ENCODE peak calls at places on chromosomes 16 and 17, in ten cellular contexts. One of them, this sample, is unnamed. For H3K36me3 and H3K27me3, the result is how much of the 10 kb centered on the place peaks cover.

GRCh38 chr16:66927012-66927436 is 1.7 kb upstream of the RRAD start:
- DNase-seq in thoracic aorta: no peak
- DNase-seq in IMR-90: peak
- DNase-seq in WERI-Rb-1: no peak
- DNase-seq in sigmoid colon: no peak
- DNase-seq in BJ: peak
- DNase-seq in cardiac muscle cell: peak
- DNase-seq in left ventricle myocardium inferior: peak
- DNase-seq in fibroblast of lung: peak
- DNase-seq in colonic mucosa: no peak
- DNase-seq in this sample: peak

GRCh38 chr16:80231118-80231515 is 309.7 kb upstream of the DYNLRB2 start:
- DNase-seq in WERI-Rb-1: no peak
- DNase-seq in sigmoid colon: no peak
- DNase-seq in colonic mucosa: no peak
- DNase-seq in BJ: no peak
- DNase-seq in cardiac muscle cell: no peak
- DNase-seq in left ventricle myocardium inferior: no peak
- DNase-seq in thoracic aorta: no peak
- DNase-seq in fibroblast of lung: peak
- DNase-seq in IMR-90: peak
- DNase-seq in this sample: no peak

GRCh38 chr17:8149419-8150193 is 2.6 kb downstream of the PER1 start:
- DNase-seq in cardiac muscle cell: no peak
- DNase-seq in IMR-90: no peak
- DNase-seq in fibroblast of lung: no peak
- DNase-seq in BJ: no peak
- DNase-seq in thoracic aorta: no peak
- DNase-seq in colonic mucosa: no peak
- DNase-seq in sigmoid colon: peak
- DNase-seq in WERI-Rb-1: no peak
- DNase-seq in left ventricle myocardium inferior: no peak
- DNase-seq in this sample: no peak

GRCh38 chr17:69325518-69326301 is 1.2 kb downstream of the ABCA5 start:
- DNase-seq in WERI-Rb-1: peak
- DNase-seq in cardiac muscle cell: no peak
- DNase-seq in BJ: no peak
- DNase-seq in thoracic aorta: no peak
- DNase-seq in left ventricle myocardium inferior: no peak
- DNase-seq in IMR-90: no peak
- DNase-seq in colonic mucosa: peak
- DNase-seq in sigmoid colon: no peak
- DNase-seq in fibroblast of lung: no peak
- DNase-seq in this sample: no peak

GRCh38 chr17:30550512-30551273 is 73.5 kb downstream of the GOSR1 start:
- DNase-seq in cardiac muscle cell: peak
- DNase-seq in WERI-Rb-1: no peak
- DNase-seq in sigmoid colon: no peak
- DNase-seq in BJ: no peak
- DNase-seq in left ventricle myocardium inferior: no peak
- DNase-seq in fibroblast of lung: peak
- DNase-seq in colonic mucosa: no peak
- DNase-seq in IMR-90: peak
- DNase-seq in thoracic aorta: no peak
- DNase-seq in this sample: peak

GRCh38 chr17:15351487-15351840 is 10.1 kb upstream of the TEKT3 start:
- DNase-seq in BJ: no peak
- DNase-seq in left ventricle myocardium inferior: no peak
- DNase-seq in thoracic aorta: no peak
- DNase-seq in IMR-90: no peak
- DNase-seq in fibroblast of lung: no peak
- DNase-seq in sigmoid colon: no peak
- DNase-seq in WERI-Rb-1: no peak
- DNase-seq in colonic mucosa: no peak
- DNase-seq in cardiac muscle cell: no peak
- DNase-seq in this sample: no peak

GRCh38 chr16:68973611-68974120 is 130.3 kb downstream of the TANGO6 start:
- DNase-seq in sigmoid colon: no peak
- DNase-seq in IMR-90: no peak
- DNase-seq in BJ: no peak
- DNase-seq in fibroblast of lung: no peak
- DNase-seq in WERI-Rb-1: no peak
- DNase-seq in thoracic aorta: no peak
- DNase-seq in cardiac muscle cell: no peak
- DNase-seq in left ventricle myocardium inferior: no peak
- DNase-seq in colonic mucosa: no peak
- DNase-seq in this sample: no peak

GRCh38 chr17:56945938-56946337 is 14.9 kb downstream of the COIL start:
- DNase-seq in cardiac muscle cell: no peak
- DNase-seq in BJ: no peak
- DNase-seq in sigmoid colon: no peak
- DNase-seq in IMR-90: no peak
- DNase-seq in WERI-Rb-1: no peak
- DNase-seq in thoracic aorta: no peak
- DNase-seq in colonic mucosa: no peak
- DNase-seq in left ventricle myocardium inferior: no peak
- DNase-seq in fibroblast of lung: no peak
- DNase-seq in this sample: no peak

GRCh38 chr16:9098377-9099090 is 7.1 kb downstream of the HAPSTR1 start:
- DNase-seq in BJ: no peak
- DNase-seq in IMR-90: no peak
- DNase-seq in thoracic aorta: no peak
- DNase-seq in sigmoid colon: no peak
- DNase-seq in colonic mucosa: no peak
- DNase-seq in WERI-Rb-1: no peak
- DNase-seq in left ventricle myocardium inferior: no peak
- DNase-seq in fibroblast of lung: no peak
- DNase-seq in cardiac muscle cell: no peak
- DNase-seq in this sample: no peak

GRCh38 chr16:9097266-9098219 is 6.1 kb downstream of the HAPSTR1 start:
- DNase-seq in BJ: no peak
- DNase-seq in IMR-90: no peak
- DNase-seq in thoracic aorta: no peak
- DNase-seq in colonic mucosa: no peak
- DNase-seq in fibroblast of lung: no peak
- DNase-seq in WERI-Rb-1: peak
- DNase-seq in cardiac muscle cell: no peak
- DNase-seq in left ventricle myocardium inferior: no peak
- DNase-seq in sigmoid colon: no peak
- DNase-seq in this sample: no peak

GRCh38 chr16:9095998-9096397 is 4.6 kb downstream of the HAPSTR1 start:
- DNase-seq in cardiac muscle cell: no peak
- DNase-seq in WERI-Rb-1: no peak
- DNase-seq in sigmoid colon: no peak
- DNase-seq in left ventricle myocardium inferior: no peak
- DNase-seq in BJ: no peak
- DNase-seq in thoracic aorta: no peak
- DNase-seq in fibroblast of lung: no peak
- DNase-seq in IMR-90: no peak
- DNase-seq in colonic mucosa: no peak
- DNase-seq in this sample: no peak

GRCh38 chr16:9096416-9096952 is 5.0 kb downstream of the HAPSTR1 start:
- DNase-seq in sigmoid colon: no peak
- DNase-seq in thoracic aorta: no peak
- DNase-seq in IMR-90: no peak
- DNase-seq in WERI-Rb-1: no peak
- DNase-seq in cardiac muscle cell: no peak
- DNase-seq in left ventricle myocardium inferior: no peak
- DNase-seq in fibroblast of lung: no peak
- DNase-seq in colonic mucosa: no peak
- DNase-seq in BJ: no peak
- DNase-seq in this sample: no peak

DNA sequence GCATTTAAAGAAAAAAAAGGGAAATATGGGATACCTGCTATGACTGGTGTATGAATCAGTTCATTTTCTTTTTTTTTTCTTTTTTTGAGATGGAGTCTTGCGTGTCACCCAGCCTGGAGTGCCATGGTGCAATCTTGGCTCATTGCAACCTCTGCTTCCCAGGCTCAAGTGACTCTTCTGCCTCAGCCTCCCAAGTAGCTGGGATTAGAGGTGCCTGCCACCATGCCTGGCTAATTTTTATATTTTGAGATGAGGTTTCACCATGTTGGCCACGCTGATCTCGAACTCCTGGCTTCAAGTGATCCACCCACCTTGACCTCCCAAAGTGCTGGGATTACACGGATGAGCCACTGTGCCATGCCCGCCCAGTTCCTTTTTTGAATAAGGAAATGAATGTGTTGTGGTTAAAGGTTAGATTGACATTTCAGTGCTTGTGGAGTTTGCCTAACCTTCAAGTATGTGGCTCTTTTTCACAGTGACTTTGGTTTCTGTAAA is 7.7 kb downstream of the HAPSTR1 start:
- DNase-seq in IMR-90: peak
- DNase-seq in sigmoid colon: no peak
- DNase-seq in colonic mucosa: peak
- DNase-seq in BJ: no peak
- DNase-seq in WERI-Rb-1: no peak
- DNase-seq in cardiac muscle cell: no peak
- DNase-seq in thoracic aorta: no peak
- DNase-seq in fibroblast of lung: peak
- DNase-seq in left ventricle myocardium inferior: no peak
- DNase-seq in this sample: no peak
- H3K36me3 ChIP-seq in IMR-90: under half
- H3K36me3 ChIP-seq in sigmoid colon: under half
- H3K36me3 ChIP-seq in colonic mucosa: under half
- H3K36me3 ChIP-seq in BJ: under half
- H3K36me3 ChIP-seq in WERI-Rb-1: half or more
- H3K36me3 ChIP-seq in cardiac muscle cell: under half
- H3K36me3 ChIP-seq in thoracic aorta: under half
- H3K36me3 ChIP-seq in fibroblast of lung: under half
- H3K36me3 ChIP-seq in left ventricle myocardium inferior: under half
- H3K36me3 ChIP-seq in this sample: half or more

GRCh38 chr17:45426561-45426960 is 6.1 kb downstream of the ARHGAP27 start:
- DNase-seq in BJ: no peak
- DNase-seq in fibroblast of lung: no peak
- DNase-seq in sigmoid colon: no peak
- DNase-seq in colonic mucosa: no peak
- DNase-seq in IMR-90: no peak
- DNase-seq in cardiac muscle cell: no peak
- DNase-seq in left ventricle myocardium inferior: no peak
- DNase-seq in thoracic aorta: no peak
- DNase-seq in WERI-Rb-1: no peak
- DNase-seq in this sample: no peak
- H3K4me3 ChIP-seq in BJ: no peak
- H3K4me3 ChIP-seq in fibroblast of lung: no peak
- H3K4me3 ChIP-seq in sigmoid colon: no peak
- H3K4me3 ChIP-seq in colonic mucosa: no peak
- H3K4me3 ChIP-seq in IMR-90: no peak
- H3K4me3 ChIP-seq in cardiac muscle cell: no peak
- H3K4me3 ChIP-seq in left ventricle myocardium inferior: no peak
- H3K4me3 ChIP-seq in thoracic aorta: no peak
- H3K4me3 ChIP-seq in WERI-Rb-1: no peak
- H3K4me3 ChIP-seq in this sample: no peak

GRCh38 chr17:64236827-64237403 is 26.1 kb downstream of the TEX2 start:
- DNase-seq in sigmoid colon: no peak
- DNase-seq in WERI-Rb-1: peak
- DNase-seq in colonic mucosa: no peak
- DNase-seq in IMR-90: no peak
- DNase-seq in thoracic aorta: no peak
- DNase-seq in cardiac muscle cell: no peak
- DNase-seq in left ventricle myocardium inferior: no peak
- DNase-seq in BJ: no peak
- DNase-seq in fibroblast of lung: peak
- DNase-seq in this sample: no peak

GRCh38 chr17:64240741-64241347 is 22.2 kb downstream of the TEX2 start:
- DNase-seq in thoracic aorta: no peak
- DNase-seq in BJ: peak
- DNase-seq in left ventricle myocardium inferior: peak
- DNase-seq in fibroblast of lung: peak
- DNase-seq in sigmoid colon: peak
- DNase-seq in cardiac muscle cell: peak
- DNase-seq in IMR-90: peak
- DNase-seq in colonic mucosa: peak
- DNase-seq in WERI-Rb-1: no peak
- DNase-seq in this sample: peak

GRCh38 chr17:64243340-64243739 is 19.7 kb downstream of the TEX2 start:
- DNase-seq in IMR-90: no peak
- DNase-seq in left ventricle myocardium inferior: no peak
- DNase-seq in fibroblast of lung: no peak
- DNase-seq in sigmoid colon: no peak
- DNase-seq in BJ: no peak
- DNase-seq in cardiac muscle cell: no peak
- DNase-seq in WERI-Rb-1: no peak
- DNase-seq in thoracic aorta: no peak
- DNase-seq in colonic mucosa: no peak
- DNase-seq in this sample: no peak

GRCh38 chr17:64242633-64243032 is 20.4 kb downstream of the TEX2 start:
- DNase-seq in BJ: no peak
- DNase-seq in fibroblast of lung: no peak
- DNase-seq in sigmoid colon: no peak
- DNase-seq in thoracic aorta: no peak
- DNase-seq in left ventricle myocardium inferior: no peak
- DNase-seq in colonic mucosa: no peak
- DNase-seq in WERI-Rb-1: no peak
- DNase-seq in IMR-90: no peak
- DNase-seq in cardiac muscle cell: no peak
- DNase-seq in this sample: no peak

GRCh38 chr17:64240261-64240740 is 22.8 kb downstream of the TEX2 start:
- DNase-seq in IMR-90: peak
- DNase-seq in BJ: no peak
- DNase-seq in colonic mucosa: no peak
- DNase-seq in sigmoid colon: no peak
- DNase-seq in fibroblast of lung: no peak
- DNase-seq in WERI-Rb-1: no peak
- DNase-seq in thoracic aorta: no peak
- DNase-seq in left ventricle myocardium inferior: no peak
- DNase-seq in cardiac muscle cell: peak
- DNase-seq in this sample: no peak
- H3K27me3 ChIP-seq in IMR-90: under half
- H3K27me3 ChIP-seq in BJ: under half
- H3K27me3 ChIP-seq in colonic mucosa: under half
- H3K27me3 ChIP-seq in sigmoid colon: under half
- H3K27me3 ChIP-seq in fibroblast of lung: under half
- H3K27me3 ChIP-seq in WERI-Rb-1: under half
- H3K27me3 ChIP-seq in thoracic aorta: under half
- H3K27me3 ChIP-seq in left ventricle myocardium inferior: under half
- H3K27me3 ChIP-seq in cardiac muscle cell: under half
- H3K27me3 ChIP-seq in this sample: under half

GRCh38 chr17:46167267-46167666 is 26.0 kb downstream of the KANSL1 start:
- DNase-seq in fibroblast of lung: peak
- DNase-seq in sigmoid colon: no peak
- DNase-seq in left ventricle myocardium inferior: no peak
- DNase-seq in WERI-Rb-1: no peak
- DNase-seq in BJ: no peak
- DNase-seq in cardiac muscle cell: peak
- DNase-seq in colonic mucosa: no peak
- DNase-seq in thoracic aorta: no peak
- DNase-seq in IMR-90: no peak
- DNase-seq in this sample: no peak

GRCh38 chr17:46167826-46168569 is 25.2 kb downstream of the KANSL1 start:
- DNase-seq in IMR-90: peak
- DNase-seq in WERI-Rb-1: no peak
- DNase-seq in cardiac muscle cell: peak
- DNase-seq in sigmoid colon: no peak
- DNase-seq in left ventricle myocardium inferior: no peak
- DNase-seq in thoracic aorta: no peak
- DNase-seq in fibroblast of lung: peak
- DNase-seq in BJ: peak
- DNase-seq in colonic mucosa: no peak
- DNase-seq in this sample: peak

GRCh38 chr17:46169913-46170312 is 23.3 kb downstream of the KANSL1 start:
- DNase-seq in BJ: no peak
- DNase-seq in colonic mucosa: no peak
- DNase-seq in thoracic aorta: no peak
- DNase-seq in sigmoid colon: no peak
- DNase-seq in WERI-Rb-1: no peak
- DNase-seq in fibroblast of lung: no peak
- DNase-seq in IMR-90: no peak
- DNase-seq in cardiac muscle cell: no peak
- DNase-seq in left ventricle myocardium inferior: no peak
- DNase-seq in this sample: no peak

GRCh38 chr17:46163929-46164594 is 29.2 kb downstream of the KANSL1 start:
- DNase-seq in cardiac muscle cell: no peak
- DNase-seq in IMR-90: no peak
- DNase-seq in colonic mucosa: no peak
- DNase-seq in thoracic aorta: no peak
- DNase-seq in fibroblast of lung: no peak
- DNase-seq in WERI-Rb-1: no peak
- DNase-seq in left ventricle myocardium inferior: no peak
- DNase-seq in sigmoid colon: no peak
- DNase-seq in BJ: no peak
- DNase-seq in this sample: no peak

DNA sequence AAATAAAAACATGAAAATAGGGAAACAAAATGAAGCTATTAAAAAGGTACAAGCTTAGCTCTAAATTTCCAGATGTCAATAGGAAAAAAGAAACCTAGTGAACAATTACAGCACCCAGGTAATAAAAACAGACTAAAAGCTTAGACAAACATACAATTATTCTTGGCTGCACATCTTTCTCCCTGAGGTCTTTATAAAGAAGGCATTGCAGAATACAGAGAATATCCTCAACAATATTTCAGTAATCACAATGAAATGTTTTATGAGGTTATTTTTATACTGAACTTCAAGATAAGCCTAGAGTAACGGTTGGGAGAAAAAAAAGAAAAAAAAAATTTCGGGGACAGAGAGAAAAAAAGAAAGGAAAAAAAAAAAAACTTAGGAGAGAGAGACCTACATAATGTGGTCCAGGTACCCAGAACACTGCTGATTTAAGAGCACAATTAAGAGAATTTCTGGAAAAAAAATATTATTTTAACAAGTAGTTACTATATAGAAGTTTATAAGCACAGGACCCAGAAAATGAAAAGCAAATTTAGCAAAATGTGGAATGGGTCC is 26.5 kb downstream of the KANSL1 start:
- DNase-seq in fibroblast of lung: no peak
- DNase-seq in BJ: no peak
- DNase-seq in thoracic aorta: no peak
- DNase-seq in sigmoid colon: no peak
- DNase-seq in left ventricle myocardium inferior: no peak
- DNase-seq in colonic mucosa: no peak
- DNase-seq in WERI-Rb-1: no peak
- DNase-seq in cardiac muscle cell: no peak
- DNase-seq in IMR-90: no peak
- DNase-seq in this sample: no peak
- H3K36me3 ChIP-seq in fibroblast of lung: under half
- H3K36me3 ChIP-seq in BJ: under half
- H3K36me3 ChIP-seq in thoracic aorta: under half
- H3K36me3 ChIP-seq in sigmoid colon: under half
- H3K36me3 ChIP-seq in left ventricle myocardium inferior: under half
- H3K36me3 ChIP-seq in colonic mucosa: under half
- H3K36me3 ChIP-seq in WERI-Rb-1: half or more
- H3K36me3 ChIP-seq in cardiac muscle cell: under half
- H3K36me3 ChIP-seq in IMR-90: under half
- H3K36me3 ChIP-seq in this sample: half or more